ENCODE peak calls at places on chromosomes 2 and 18, in ten cellular contexts. J, C, U, X, H, T, Z, G, K and N are unnamed samples.
A peak's percentile ranks its signal among the peaks of the same experiment; 100 is the strongest.

GRCh38 chr2:20966061-20966460 is 77.8 kb downstream of the APOB start:
- DNase-seq in J (no peak), C (no peak), U (no peak), X (no peak), H (no peak), T (no peak), Z (no peak), G (no peak), K (no peak), N (no peak)

GRCh38 chr2:15936277-15937104 is 3.9 kb upstream of the MYCN start:
- DNase-seq in J (no peak), C (no peak), U (no peak), X (no peak), H (no peak), T (no peak), Z (no peak), G (no peak), K (no peak), N (no peak)

GRCh38 chr2:230075988-230076631 is 7.4 kb upstream of the SLC16A14 start:
- DNase-seq in J (no peak), C (no peak), U (no peak), X (no peak), H (peak; percentile 28), T (no peak), Z (no peak), G (no peak), K (no peak), N (no peak)

GRCh38 chr2:238067939-238068338 is 7.1 kb downstream of the SCLY start:
- DNase-seq in J (no peak), C (no peak), U (no peak), X (no peak), H (no peak), T (no peak), Z (no peak), G (no peak), K (no peak), N (no peak)

GRCh38 chr18:34709104-34709503 is 994 bp upstream of the DTNA start:
- DNase-seq in J (no peak), C (no peak), U (peak; percentile 72), X (no peak), H (peak; percentile 83), T (peak; percentile 48), Z (no peak), G (peak; percentile 95), K (peak; percentile 88), N (peak; percentile 75)

GRCh38 chr2:240325654-240326031 is 109.8 kb upstream of the GPC1 start:
- DNase-seq in J (no peak), C (no peak), U (no peak), X (peak; percentile 45), H (peak; percentile 11), T (no peak), Z (no peak), G (no peak), K (no peak), N (no peak)

GRCh38 chr2:169014780-169015179 is 16.3 kb downstream of the ABCB11 start:
- DNase-seq in J (no peak), C (no peak), U (no peak), X (no peak), H (no peak), T (no peak), Z (no peak), G (no peak), K (no peak), N (no peak)

GRCh38 chr2:15122915-15123314 is 438.2 kb downstream of the NBAS start:
- DNase-seq in J (no peak), C (no peak), U (no peak), X (no peak), H (peak; percentile 14), T (peak; percentile 0), Z (no peak), G (no peak), K (no peak), N (no peak)

GRCh38 chr2:30481323-30481800 is 34.3 kb downstream of the LCLAT1 start:
- DNase-seq in J (peak; percentile 63), C (peak; percentile 56), U (no peak), X (peak; percentile 35), H (no peak), T (no peak), Z (no peak), G (no peak), K (no peak), N (no peak)

GRCh38 chr2:111522231-111522768 is 361.7 kb downstream of the ANAPC1 start:
- DNase-seq in J (no peak), C (no peak), U (peak; percentile 46), X (no peak), H (peak; percentile 70), T (peak; percentile 22), Z (no peak), G (peak; percentile 97), K (peak; percentile 31), N (no peak)

GRCh38 chr2:176176233-176176632 is 12.2 kb upstream of the HOXD1 start:
- DNase-seq in J (no peak), C (no peak), U (no peak), X (no peak), H (no peak), T (no peak), Z (no peak), G (no peak), K (no peak), N (no peak)

DNA sequence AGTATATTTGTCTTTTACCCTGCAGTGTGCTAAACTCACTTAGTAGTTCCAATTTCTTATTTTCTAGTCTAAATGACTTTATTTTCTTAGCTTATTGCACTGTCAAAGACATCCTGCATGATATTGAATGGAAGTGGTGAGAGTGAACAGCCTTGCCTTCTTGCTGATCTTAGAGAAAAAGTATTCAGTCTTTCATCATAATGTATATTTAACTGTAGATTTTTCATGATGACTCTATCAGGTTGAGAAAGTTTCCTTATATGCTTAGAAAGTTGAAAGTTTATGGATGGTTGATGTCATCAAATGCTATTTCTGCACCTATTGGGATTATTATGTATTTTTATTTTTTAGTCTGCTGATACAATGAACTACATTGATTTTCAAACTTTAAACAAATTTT is 21.3 kb upstream of the COL3A1 start:
- DNase-seq in J (no peak), C (no peak), U (no peak), X (no peak), H (no peak), T (no peak), Z (no peak), G (no peak), K (no peak), N (no peak)
- H3K4me3 ChIP-seq in J (no peak overlapping the region), C (no peak overlapping the region), U (no peak overlapping the region), X (no peak overlapping the region), H (no peak overlapping the region), T (no peak overlapping the region), Z (no peak overlapping the region), G (no peak overlapping the region), K (no peak overlapping the region), N (no peak overlapping the region)

GRCh38 chr2:234189230-234189629 is 138.7 kb downstream of the SPP2 start:
- DNase-seq in J (no peak), C (no peak), U (no peak), X (no peak), H (no peak), T (no peak), Z (no peak), G (no peak), K (no peak), N (no peak)
- TF ChIP-seq CTCF in J (no peak), C (no peak), U (no peak), X (no peak), H (no peak), T (no peak), Z (no peak), G (no peak), K (no peak), N (no peak)

GRCh38 chr2:75647771-75648170 is 1.2 kb downstream of the MRPL19 start:
- DNase-seq in J (no peak), C (no peak), U (no peak), X (no peak), H (no peak), T (no peak), Z (no peak), G (no peak), K (no peak), N (no peak)
- H3K4me3 ChIP-seq in J (peak overlapping the region; percentile 98), C (peak overlapping the region; percentile 69), U (peak overlapping the region; percentile 74), X (peak overlapping the region; percentile 96), H (peak overlapping the region; percentile 88), T (peak overlapping the region; percentile 67), Z (peak overlapping the region; percentile 88), G (peak overlapping the region; percentile 95), K (peak overlapping the region; percentile 88), N (no peak overlapping the region)

DNA sequence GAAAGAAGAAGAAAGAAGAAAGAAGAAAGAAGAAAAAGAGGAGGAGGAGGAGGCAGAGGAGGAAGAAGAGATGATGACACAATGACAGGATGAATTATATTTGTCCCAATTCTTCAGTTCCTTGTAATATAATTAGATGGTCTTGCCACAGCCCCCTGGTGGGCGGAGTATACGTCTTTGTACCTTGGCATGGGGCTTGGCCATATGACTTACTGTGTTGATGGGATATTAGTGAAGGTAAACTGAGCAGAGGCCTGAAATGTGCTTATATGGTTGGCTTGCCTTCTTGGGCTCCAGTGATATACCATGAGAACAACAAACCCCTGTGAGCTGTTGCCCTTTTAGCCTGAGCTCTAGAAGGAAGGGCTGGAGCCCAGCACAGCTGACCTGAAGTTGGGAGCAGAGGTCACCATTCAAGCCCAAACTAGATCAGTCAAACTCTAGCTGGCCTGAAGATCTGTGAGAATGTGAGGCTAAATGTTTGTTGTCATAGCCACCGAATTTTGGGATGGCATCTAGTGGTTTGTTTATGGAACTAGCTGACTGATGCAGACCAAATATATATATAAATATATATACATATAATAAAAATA is 75.2 kb upstream of the CD302 start:
- DNase-seq in J (no peak), C (no peak), U (no peak), X (no peak), H (no peak), T (no peak), Z (no peak), G (no peak), K (no peak), N (no peak)
- TF ChIP-seq CTCF in J (no peak), C (no peak), U (no peak), X (no peak), H (no peak), T (no peak), Z (peak; percentile 4), G (no peak), K (no peak), N (no peak)

GRCh38 chr2:130378206-130378897 is 22.5 kb downstream of the PTPN18 start:
- DNase-seq in J (no peak), C (no peak), U (no peak), X (no peak), H (no peak), T (no peak), Z (no peak), G (no peak), K (no peak), N (no peak)
- H3K4me3 ChIP-seq in J (no peak overlapping the region), C (no peak overlapping the region), U (no peak overlapping the region), X (no peak overlapping the region), H (no peak overlapping the region), T (no peak overlapping the region), Z (no peak overlapping the region), G (no peak overlapping the region), K (no peak overlapping the region), N (no peak overlapping the region)

DNA sequence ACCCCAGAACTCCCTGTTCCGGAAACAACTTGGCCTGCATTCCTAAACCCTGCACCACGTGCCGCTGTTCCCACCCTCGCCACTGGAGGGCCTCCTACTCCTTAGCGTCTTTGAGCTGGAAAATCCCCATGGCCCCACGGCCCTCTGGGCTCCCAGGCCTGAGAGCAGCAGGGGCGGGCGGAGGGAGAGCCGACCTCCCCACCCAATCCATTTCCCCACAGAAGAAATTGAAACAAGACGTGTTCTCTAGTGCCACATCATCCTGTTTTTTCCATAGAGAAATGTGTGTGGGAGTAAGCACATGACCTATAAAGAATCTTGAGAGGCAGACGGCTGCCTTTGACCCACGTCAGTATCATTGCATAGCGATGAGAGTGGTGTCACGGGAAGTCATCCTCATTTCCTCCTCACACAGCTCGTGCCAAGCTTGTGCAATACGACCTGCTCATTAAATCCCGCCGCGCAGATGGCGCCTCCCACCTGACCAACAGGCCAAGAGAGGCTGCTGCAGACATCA is 79.2 kb downstream of the LAMA1 start:
- DNase-seq in J (peak; percentile 62), C (peak; percentile 85), U (peak; percentile 99), X (peak; percentile 28), H (peak; percentile 88), T (peak; percentile 88), Z (no peak), G (peak; percentile 98), K (peak; percentile 99), N (peak; percentile 96)
- TF ChIP-seq CTCF in J (peak; percentile 45), C (peak; percentile 47), U (peak; percentile 88), X (peak; percentile 36), H (peak; percentile 45), T (peak; percentile 75), Z (no peak), G (peak; percentile 69), K (peak; percentile 77), N (peak; percentile 77)